ENCODE peak calls at places on chromosomes 11 and 22, in eight cellular contexts. V is sigmoid colon, M is ovary, S is stomach, O is K562, T is tibial nerve, Q is suprapubic skin, H is esophagus muscularis mucosa. A is an unnamed sample. For H3K4me1 and H3K27me3, the result is how much of the 10 kb centered on the place peaks cover.

GRCh38 chr11:121464352-121464946 is 11.7 kb upstream of the SORL1-AS1 start:
- DNase-seq in O (no peak), V (peak), Q (peak), T (no peak), H (no peak), S (no peak), M (peak), A (peak)

GRCh38 chr22:46484156-46484860 is 53.1 kb downstream of the CELSR1 start:
- DNase-seq in T (no peak), V (no peak), M (no peak), H (no peak), S (no peak), Q (no peak), O (no peak), A (no peak)

GRCh38 chr11:117808768-117809167 is 11.8 kb upstream of the DSCAML1 start:
- DNase-seq in T (no peak), M (peak), V (no peak), O (peak), Q (no peak), S (no peak), H (no peak), A (peak)

GRCh38 chr22:43159484-43160178 is 8.3 kb downstream of the TSPO start:
- DNase-seq in V (no peak), S (peak), O (peak), M (no peak), T (no peak), Q (no peak), H (no peak), A (peak)

GRCh38 chr11:8794677-8795103 is 112.1 kb downstream of the RPL27A start:
- DNase-seq in M (no peak), S (peak), V (no peak), T (no peak), H (no peak), Q (no peak), O (no peak), A (peak)

GRCh38 chr22:38036392-38037062 is 20.7 kb upstream of the PICK1 start:
- DNase-seq in O (no peak), M (no peak), S (no peak), T (no peak), Q (no peak), H (no peak), V (no peak), A (no peak)

GRCh38 chr11:95671768-95672167 is 117.8 kb downstream of the FAM76B start:
- DNase-seq in H (no peak), M (no peak), O (no peak), S (no peak), Q (no peak), T (no peak), V (no peak), A (no peak)

GRCh38 chr11:2475151-2475918 is 30.5 kb downstream of the KCNQ1 start:
- DNase-seq in H (peak), T (no peak), Q (no peak), S (no peak), M (no peak), V (no peak), O (peak), A (no peak)

GRCh38 chr22:38824587-38824986 is 19.2 kb downstream of the NPTXR start:
- DNase-seq in M (peak), O (peak), H (no peak), Q (no peak), V (peak), T (no peak), S (peak), A (peak)

GRCh38 chr11:76577199-76577920 is 93.2 kb downstream of the LRRC32 start:
- DNase-seq in H (peak), Q (no peak), S (no peak), T (no peak), O (no peak), V (peak), M (no peak), A (peak)

GRCh38 chr22:22014285-22014659 is 31.7 kb upstream of the TOP3B start:
- DNase-seq in H (no peak), O (no peak), M (no peak), Q (no peak), T (no peak), S (no peak), V (no peak), A (no peak)

GRCh38 chr22:24421428-24421931 is 5.9 kb upstream of the ADORA2A start:
- DNase-seq in H (no peak), M (no peak), T (no peak), O (peak), Q (no peak), S (no peak), V (no peak), A (no peak)

GRCh38 chr11:35389897-35390462 is 29.4 kb downstream of the SLC1A2 start:
- DNase-seq in Q (no peak), O (no peak), T (no peak), V (no peak), M (no peak), H (no peak), S (no peak), A (no peak)

GRCh38 chr11:67691149-67691548 is 16.7 kb upstream of the ALDH3B2 start:
- DNase-seq in H (no peak), M (no peak), Q (no peak), V (no peak), O (no peak), T (no peak), S (no peak), A (no peak)

GRCh38 chr22:22593964-22594656 is 35.0 kb upstream of the PRAME start:
- DNase-seq in O (peak), T (peak), Q (no peak), S (peak), V (no peak), H (no peak), M (no peak), A (peak)

GRCh38 chr22:39622881-39623367 is 52.4 kb downstream of the CACNA1I start:
- DNase-seq in M (peak), T (peak), V (no peak), H (no peak), S (peak), Q (no peak), O (peak), A (peak)

DNA sequence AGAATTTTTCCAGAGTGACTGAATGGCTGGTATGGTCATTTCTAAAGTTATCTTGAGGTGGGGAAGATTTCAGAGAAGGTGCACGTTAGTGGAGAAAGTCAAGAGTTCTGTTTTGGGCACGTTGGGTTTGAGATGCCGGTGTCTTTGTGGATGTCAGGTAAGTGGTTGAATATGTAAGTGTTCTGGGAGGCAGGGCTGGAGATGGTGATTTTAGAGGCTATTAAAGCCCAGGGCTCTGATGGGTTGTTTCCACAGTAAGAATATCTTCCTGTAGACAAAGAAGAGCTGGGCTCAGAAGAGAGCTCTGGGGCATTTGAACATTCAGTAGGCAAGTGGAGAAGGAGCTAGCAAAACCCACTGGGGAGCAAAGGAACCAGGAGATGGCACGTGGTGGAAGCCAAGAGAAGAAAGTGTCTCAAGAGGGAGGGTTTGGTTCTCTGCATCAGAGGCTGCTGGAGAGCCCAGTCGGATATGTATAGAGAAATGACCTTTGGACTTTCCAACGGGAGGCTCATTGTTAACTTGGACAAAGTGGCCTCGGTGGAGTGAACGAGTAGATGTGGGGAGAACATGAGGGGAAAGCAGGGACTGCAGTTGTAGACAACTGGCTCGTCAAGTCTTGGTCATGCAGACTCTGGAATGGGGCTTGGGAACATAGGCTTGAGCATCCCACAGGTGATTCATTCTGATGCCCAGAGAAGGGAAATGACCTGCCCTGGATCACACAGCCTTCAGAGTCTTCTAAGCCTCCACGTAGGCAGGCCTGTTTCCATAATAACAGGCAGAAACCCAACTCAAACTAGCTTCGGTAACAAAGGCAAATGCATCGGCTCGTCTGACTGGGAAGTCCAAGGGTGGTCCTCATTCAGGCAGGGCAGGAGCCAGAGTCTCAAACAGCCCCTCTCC is 98.4 kb upstream of the PARVA start:
- DNase-seq in O (no peak), M (no peak), S (peak), V (no peak), T (no peak), H (no peak), Q (peak), A (no peak)
- TF ChIP-seq EP300 in O (no peak), M (no peak), S (no peak), V (no peak), T (no peak), H (no peak), Q (no peak), A (no peak)

GRCh38 chr11:36890280-36890679 is 292.2 kb upstream of the RAG2 start:
- DNase-seq in Q (no peak), T (no peak), H (no peak), S (no peak), V (no peak), M (no peak), O (no peak), A (no peak)

GRCh38 chr11:36890841-36891240 is 292.8 kb upstream of the RAG2 start:
- DNase-seq in T (no peak), M (no peak), V (no peak), S (no peak), Q (no peak), O (no peak), H (no peak), A (no peak)

GRCh38 chr11:36885154-36885553 is 287.1 kb upstream of the RAG2 start:
- DNase-seq in O (no peak), H (peak), T (no peak), Q (no peak), V (no peak), S (no peak), M (no peak), A (no peak)
- H3K4me1 ChIP-seq in O (under half), H (under half), T (under half), Q (under half), V (under half), S (under half), M (under half), A (under half)

DNA sequence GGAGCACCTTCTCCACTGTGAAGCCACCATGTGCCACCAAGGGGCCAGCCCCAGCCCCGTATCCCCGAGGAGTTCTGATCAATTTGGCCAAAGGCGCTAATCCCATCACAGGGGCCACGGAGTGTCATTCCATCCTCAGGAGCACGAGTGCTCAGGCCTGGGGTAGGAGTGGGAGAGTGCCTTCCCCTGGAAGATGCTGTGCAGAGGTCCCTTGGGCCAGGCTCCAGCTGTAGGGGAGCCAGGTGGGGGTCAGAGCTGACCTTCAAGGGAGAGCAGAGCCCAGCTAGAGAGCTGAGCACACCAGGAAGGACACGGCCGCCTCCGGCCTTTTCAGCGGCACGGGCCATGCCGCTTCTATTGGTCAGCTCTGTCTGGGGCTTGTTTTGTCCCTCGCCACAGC is 1459.9 kb downstream of the BRD1 start:
- DNase-seq in M (no peak), Q (no peak), V (no peak), S (no peak), T (no peak), O (no peak), H (no peak), A (peak)
- H3K27me3 ChIP-seq in M (under half), Q (under half), V (under half), S (under half), T (under half), O (under half), H (under half), A (under half)

GRCh38 chr11:125433454-125434121 is 62.5 kb downstream of the FEZ1 start:
- DNase-seq in M (peak), S (peak), T (no peak), H (no peak), V (no peak), Q (no peak), O (peak), A (peak)

GRCh38 chr11:125429807-125430678 is 66.0 kb downstream of the FEZ1 start:
- DNase-seq in S (no peak), H (no peak), Q (no peak), M (no peak), T (no peak), O (no peak), V (no peak), A (no peak)

GRCh38 chr11:125431009-125431408 is 65.1 kb downstream of the FEZ1 start:
- DNase-seq in M (no peak), S (no peak), T (no peak), Q (no peak), O (no peak), V (no peak), H (no peak), A (no peak)

GRCh38 chr11:125431481-125431880 is 64.6 kb downstream of the FEZ1 start:
- DNase-seq in H (no peak), O (no peak), T (no peak), V (no peak), S (no peak), Q (no peak), M (no peak), A (no peak)

GRCh38 chr11:125435461-125436238 is 60.4 kb downstream of the FEZ1 start:
- DNase-seq in Q (no peak), H (no peak), O (peak), V (no peak), T (no peak), M (no peak), S (no peak), A (no peak)
- TF ChIP-seq EP300 in Q (no peak), H (no peak), O (no peak), V (no peak), T (no peak), M (no peak), S (no peak), A (no peak)

A was measured in transverse colon.